ENCODE peak calls at places on chromosome 3, in seven cellular contexts. L is body of pancreas, W is NB4, F is heart left ventricle, B is Peyer's patch, U is thyroid gland, P is tibial nerve. T is an unnamed sample.

GRCh38 chr3:61560452-61561373 is 658 bp upstream of the PTPRG start:
- DNase-seq in L (peak), W (peak), F (peak), B (peak), U (peak), P (peak), T (no peak)

GRCh38 chr3:17836092-17836491 is 93.7 kb upstream of the TBC1D5 start:
- DNase-seq in L (no peak), W (no peak), F (no peak), B (no peak), U (no peak), P (no peak), T (no peak)

GRCh38 chr3:14502472-14502871 is 37.7 kb downstream of the GRIP2 start:
- DNase-seq in L (no peak), W (no peak), F (no peak), B (no peak), U (no peak), P (no peak), T (no peak)

GRCh38 chr3:34683851-34684250 is 885.4 kb downstream of the PDCD6IP start:
- DNase-seq in L (peak), W (peak), F (peak), B (peak), U (peak), P (peak), T (peak)

GRCh38 chr3:46694520-46694919 is 1.0 kb upstream of the ALS2CL start:
- DNase-seq in L (no peak), W (no peak), F (no peak), B (no peak), U (no peak), P (no peak), T (no peak)

GRCh38 chr3:111286749-111287148 is 215.1 kb downstream of the NECTIN3 start:
- DNase-seq in L (no peak), W (no peak), F (no peak), B (no peak), U (no peak), P (no peak), T (no peak)

GRCh38 chr3:57889807-57890206 is 118.4 kb upstream of the FLNB start:
- DNase-seq in L (no peak), W (no peak), F (peak), B (no peak), U (peak), P (no peak), T (no peak)

GRCh38 chr3:171430530-171430929 is 29.7 kb downstream of the TNIK start:
- DNase-seq in L (no peak), W (no peak), F (no peak), B (no peak), U (no peak), P (no peak), T (no peak)

GRCh38 chr3:156516284-156516683 is 38.6 kb downstream of the SSR3 start:
- DNase-seq in L (no peak), W (no peak), F (peak), B (no peak), U (no peak), P (no peak), T (no peak)

GRCh38 chr3:64916937-64917336 is 229.1 kb upstream of the ADAMTS9 start:
- DNase-seq in L (no peak), W (no peak), F (no peak), B (no peak), U (no peak), P (no peak), T (peak)

GRCh38 chr3:161821591-161821990 is 325.0 kb downstream of the OTOL1 start:
- DNase-seq in L (no peak), W (no peak), F (no peak), B (no peak), U (no peak), P (no peak), T (no peak)

GRCh38 chr3:46845860-46846623 is 17.2 kb downstream of the MYL3 start:
- DNase-seq in L (peak), W (peak), F (peak), B (peak), U (peak), P (peak), T (peak)

GRCh38 chr3:13479332-13479581 is 849 bp upstream of the HDAC11 start:
- DNase-seq in L (no peak), W (no peak), F (peak), B (peak), U (no peak), P (no peak), T (no peak)

GRCh38 chr3:13477946-13478345 is 2.2 kb upstream of the HDAC11 start:
- DNase-seq in L (no peak), W (no peak), F (no peak), B (no peak), U (no peak), P (no peak), T (no peak)

GRCh38 chr3:13482106-13482690 is 2.1 kb downstream of the HDAC11 start:
- DNase-seq in L (no peak), W (no peak), F (no peak), B (no peak), U (no peak), P (no peak), T (no peak)

GRCh38 chr3:13480340-13481318 is 523 bp downstream of the HDAC11 start:
- DNase-seq in L (peak), W (no peak), F (no peak), B (peak), U (peak), P (no peak), T (peak)

DNA sequence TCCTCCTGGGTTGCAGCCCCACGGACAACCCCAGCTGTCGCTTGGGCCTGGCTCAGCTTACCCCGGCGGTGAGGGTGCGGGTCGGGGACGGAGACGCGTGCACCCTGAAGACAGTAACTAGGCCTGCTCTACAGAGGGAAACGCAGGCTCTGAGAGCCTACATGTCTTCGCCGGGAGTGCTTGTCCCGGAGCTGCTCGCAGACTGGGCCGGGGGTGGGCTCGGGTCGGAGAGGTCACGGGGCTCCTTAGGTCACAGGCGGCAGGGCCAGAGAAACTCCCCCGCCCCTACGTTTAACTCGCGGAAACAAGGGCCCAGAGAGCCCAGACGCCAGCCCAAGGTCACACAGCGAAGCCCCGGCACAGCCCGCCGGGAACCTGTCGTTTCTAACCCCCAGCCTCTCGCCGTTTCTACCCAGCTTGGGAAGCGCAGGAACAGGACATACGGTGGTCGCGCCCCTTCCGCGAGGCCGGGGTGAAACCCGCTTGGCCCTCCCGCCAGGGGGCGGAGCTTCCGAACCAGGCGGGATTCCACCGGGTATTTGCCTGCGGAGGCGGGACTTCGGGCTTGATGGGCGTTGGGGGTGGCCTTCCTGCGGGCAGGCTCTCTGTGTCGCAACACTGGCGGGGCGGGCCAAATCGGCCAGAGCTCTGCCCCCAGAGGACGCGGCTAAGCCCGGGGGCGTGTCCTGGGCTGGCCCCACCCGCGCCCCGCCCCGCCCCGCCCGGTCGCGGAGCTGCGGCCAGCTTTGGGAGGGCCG is at the start of gene HDAC11:
- DNase-seq in L (peak), W (peak), F (peak), B (peak), U (peak), P (peak), T (peak)
- TF ChIP-seq POLR2A in L (peak), W (peak), F (peak), B (peak), U (peak), P (peak), T (peak)

GRCh38 chr3:142934128-142934896 is 29.2 kb downstream of the PAQR9 start:
- DNase-seq in L (no peak), W (no peak), F (no peak), B (no peak), U (no peak), P (no peak), T (peak)
- TF ChIP-seq POLR2A in L (no peak), W (no peak), F (no peak), B (no peak), U (no peak), P (no peak), T (no peak)

GRCh38 chr3:52245322-52246263 is at the start of gene PPM1M:
- DNase-seq in L (peak), W (peak), F (peak), B (peak), U (peak), P (no peak), T (peak)
- TF ChIP-seq POLR2A in L (peak), W (no peak), F (peak), B (peak), U (peak), P (peak), T (peak)

DNA sequence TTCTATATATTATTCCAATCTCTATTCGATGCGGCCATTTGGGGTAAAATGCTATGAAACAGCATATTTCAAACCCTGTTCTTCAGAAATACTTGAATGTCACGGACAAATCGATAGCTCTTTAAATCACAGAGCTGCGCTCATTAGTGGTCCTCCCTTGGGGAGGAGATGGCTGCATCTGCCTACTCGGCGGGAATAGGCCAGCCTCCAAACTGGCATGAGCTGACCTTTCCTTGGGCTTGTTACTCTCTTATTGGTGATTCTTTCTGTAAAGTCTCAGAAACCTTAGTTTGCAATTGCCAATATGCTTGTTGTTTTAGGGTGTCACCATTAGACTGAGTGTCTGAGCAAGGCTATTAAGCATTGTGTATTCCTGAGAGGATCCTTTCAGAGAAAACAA is 120.9 kb downstream of the BDH1 start:
- DNase-seq in L (no peak), W (no peak), F (no peak), B (no peak), U (no peak), P (no peak), T (no peak)
- TF ChIP-seq POLR2A in L (no peak), W (no peak), F (no peak), B (no peak), U (no peak), P (no peak), T (no peak)

DNA sequence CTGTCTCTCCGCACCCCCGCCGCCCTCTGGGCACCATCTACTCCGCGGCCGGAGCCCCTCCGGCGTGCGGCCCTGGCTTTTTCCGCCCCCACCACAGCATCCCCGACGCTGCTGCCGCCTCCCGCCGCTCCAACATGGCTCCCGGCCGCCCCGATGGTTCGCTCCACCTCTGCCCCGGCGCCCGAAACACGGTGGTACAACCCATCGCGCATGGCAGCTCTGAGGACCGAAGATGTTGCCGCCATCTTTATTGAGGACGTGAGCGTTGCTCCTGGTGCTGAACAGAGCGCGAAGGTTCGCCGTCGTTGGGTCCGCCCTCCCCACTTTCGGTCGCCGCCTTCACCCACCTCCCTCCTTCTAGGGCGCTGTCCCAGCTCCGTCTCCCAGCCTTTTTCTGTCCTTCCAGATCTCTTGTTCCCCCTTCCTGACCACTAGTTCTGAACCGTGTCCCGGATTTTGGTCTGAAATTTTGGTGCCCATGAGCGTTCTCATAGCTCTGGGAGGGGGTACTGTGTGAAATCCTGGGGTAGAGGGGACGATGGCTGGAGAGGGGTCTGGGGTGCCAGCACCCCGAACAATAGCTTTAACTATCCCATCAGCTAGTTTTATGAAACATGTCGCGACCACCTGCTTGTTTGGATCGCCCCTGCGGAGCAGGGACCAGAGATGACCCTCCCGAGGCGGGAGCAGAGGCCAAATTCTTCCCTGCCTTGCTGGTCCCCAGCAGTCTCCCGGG is at the start of gene CELSR3:
- DNase-seq in L (peak), W (no peak), F (peak), B (peak), U (peak), P (peak), T (peak)
- TF ChIP-seq POLR2A in L (no peak), W (no peak), F (no peak), B (no peak), U (peak), P (peak), T (no peak)

GRCh38 chr3:45597581-45597980 is 3.0 kb downstream of the LIMD1 start:
- DNase-seq in L (no peak), W (peak), F (no peak), B (no peak), U (no peak), P (no peak), T (no peak)

GRCh38 chr3:45601156-45601555 is 6.6 kb downstream of the LIMD1 start:
- DNase-seq in L (no peak), W (no peak), F (no peak), B (no peak), U (no peak), P (no peak), T (no peak)

GRCh38 chr3:45599984-45600650 is 5.6 kb downstream of the LIMD1 start:
- DNase-seq in L (peak), W (no peak), F (no peak), B (no peak), U (no peak), P (no peak), T (no peak)

GRCh38 chr3:45597166-45597565 is 2.6 kb downstream of the LIMD1 start:
- DNase-seq in L (peak), W (no peak), F (no peak), B (no peak), U (peak), P (peak), T (no peak)

GRCh38 chr3:45599424-45599886 is 4.9 kb downstream of the LIMD1 start:
- DNase-seq in L (peak), W (no peak), F (peak), B (no peak), U (peak), P (no peak), T (no peak)
- TF ChIP-seq POLR2A in L (no peak), W (no peak), F (no peak), B (no peak), U (no peak), P (no peak), T (no peak)

DNA sequence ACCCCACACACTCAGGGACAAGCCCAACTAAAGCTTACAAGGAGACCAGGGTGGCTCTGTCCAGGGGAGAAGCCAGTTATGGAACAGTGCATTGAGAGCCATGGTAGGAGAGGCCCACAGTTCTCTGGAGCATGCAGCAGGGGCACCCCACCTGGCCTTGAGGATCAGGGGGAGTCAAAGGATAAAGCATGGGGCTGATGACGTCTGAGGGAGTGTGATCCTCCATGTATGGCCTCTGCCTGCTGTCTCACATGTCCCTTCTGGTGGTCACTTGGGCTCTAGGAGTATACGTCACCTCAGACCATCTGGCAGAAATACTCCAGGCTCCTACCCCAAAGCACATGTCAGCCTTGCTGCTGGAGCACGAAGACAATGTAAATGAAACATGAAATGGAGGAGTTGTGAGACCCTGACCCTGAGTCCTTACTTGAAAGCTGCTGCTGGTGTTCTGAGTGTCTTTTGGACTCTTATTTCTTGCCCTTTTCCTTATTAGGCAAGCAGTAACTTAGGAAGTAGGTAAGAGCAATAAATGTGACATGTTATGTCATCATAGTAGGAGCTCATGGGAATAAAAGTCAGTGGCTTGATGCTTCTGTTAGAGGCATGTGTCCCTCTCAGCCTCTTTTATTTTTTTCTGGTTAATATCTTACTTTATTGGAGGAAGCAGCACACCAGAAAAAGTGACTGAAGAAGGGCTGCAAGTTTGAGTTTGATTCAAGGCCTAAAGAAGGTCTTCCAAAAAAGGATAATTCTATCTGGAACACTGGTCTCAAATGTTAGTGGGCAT is 15.5 kb downstream of the SRPRB start:
- DNase-seq in L (no peak), W (no peak), F (no peak), B (no peak), U (no peak), P (no peak), T (no peak)
- TF ChIP-seq POLR2A in L (no peak), W (no peak), F (no peak), B (no peak), U (no peak), P (no peak), T (no peak)

T was measured in erythroblast.